ENCODE peak calls at places on chromosomes 13 and 19, in nine cellular contexts. One of them, this sample, is unnamed.

GRCh38 chr13:27953671-27954405 is 15.3 kb downstream of the CDX2 start:
- DNase-seq in keratinocyte: no peak
- DNase-seq in endothelial cell: peak
- DNase-seq in tibial artery: no peak
- DNase-seq in HFFc6: peak
- DNase-seq in fibroblast of mammary gland: peak
- DNase-seq in choroid plexus epithelial cell: peak
- DNase-seq in omental fat pad: no peak
- DNase-seq in GM12864: peak
- DNase-seq in this sample: peak

GRCh38 chr19:49491030-49491803 is 3.8 kb downstream of the RPL13A start:
- DNase-seq in HFFc6: no peak
- DNase-seq in omental fat pad: no peak
- DNase-seq in GM12864: no peak
- DNase-seq in tibial artery: no peak
- DNase-seq in fibroblast of mammary gland: no peak
- DNase-seq in choroid plexus epithelial cell: no peak
- DNase-seq in keratinocyte: no peak
- DNase-seq in endothelial cell: no peak
- DNase-seq in this sample: no peak

GRCh38 chr13:103640617-103641016 is 574.4 kb upstream of the SLC10A2 start:
- DNase-seq in GM12864: no peak
- DNase-seq in keratinocyte: no peak
- DNase-seq in HFFc6: no peak
- DNase-seq in omental fat pad: no peak
- DNase-seq in tibial artery: no peak
- DNase-seq in choroid plexus epithelial cell: peak
- DNase-seq in endothelial cell: no peak
- DNase-seq in fibroblast of mammary gland: no peak
- DNase-seq in this sample: no peak

GRCh38 chr13:98960331-98961203 is 17.3 kb downstream of the DOCK9 start:
- DNase-seq in keratinocyte: no peak
- DNase-seq in tibial artery: no peak
- DNase-seq in omental fat pad: no peak
- DNase-seq in fibroblast of mammary gland: no peak
- DNase-seq in endothelial cell: no peak
- DNase-seq in HFFc6: no peak
- DNase-seq in choroid plexus epithelial cell: no peak
- DNase-seq in GM12864: no peak
- DNase-seq in this sample: no peak

GRCh38 chr13:51154029-51154555 is 43.0 kb upstream of the C13orf42 start:
- DNase-seq in choroid plexus epithelial cell: peak
- DNase-seq in fibroblast of mammary gland: peak
- DNase-seq in GM12864: no peak
- DNase-seq in keratinocyte: no peak
- DNase-seq in endothelial cell: no peak
- DNase-seq in omental fat pad: no peak
- DNase-seq in HFFc6: no peak
- DNase-seq in tibial artery: no peak
- DNase-seq in this sample: no peak

GRCh38 chr19:19113040-19113541 is 25.2 kb downstream of the TMEM161A start:
- DNase-seq in omental fat pad: no peak
- DNase-seq in GM12864: no peak
- DNase-seq in choroid plexus epithelial cell: peak
- DNase-seq in tibial artery: no peak
- DNase-seq in HFFc6: peak
- DNase-seq in keratinocyte: no peak
- DNase-seq in fibroblast of mammary gland: peak
- DNase-seq in endothelial cell: no peak
- DNase-seq in this sample: no peak

GRCh38 chr19:10643968-10644290 is 10.2 kb upstream of the ILF3 start:
- DNase-seq in endothelial cell: no peak
- DNase-seq in omental fat pad: no peak
- DNase-seq in choroid plexus epithelial cell: no peak
- DNase-seq in fibroblast of mammary gland: peak
- DNase-seq in HFFc6: no peak
- DNase-seq in tibial artery: no peak
- DNase-seq in GM12864: no peak
- DNase-seq in keratinocyte: no peak
- DNase-seq in this sample: no peak

GRCh38 chr13:99063952-99064351 is 86.1 kb upstream of the DOCK9 start:
- DNase-seq in keratinocyte: no peak
- DNase-seq in omental fat pad: no peak
- DNase-seq in tibial artery: no peak
- DNase-seq in GM12864: no peak
- DNase-seq in HFFc6: no peak
- DNase-seq in fibroblast of mammary gland: peak
- DNase-seq in choroid plexus epithelial cell: peak
- DNase-seq in endothelial cell: no peak
- DNase-seq in this sample: no peak

GRCh38 chr19:38319421-38320258 is at the start of gene KCNK6:
- DNase-seq in omental fat pad: no peak
- DNase-seq in keratinocyte: no peak
- DNase-seq in tibial artery: peak
- DNase-seq in fibroblast of mammary gland: peak
- DNase-seq in choroid plexus epithelial cell: peak
- DNase-seq in HFFc6: no peak
- DNase-seq in GM12864: no peak
- DNase-seq in endothelial cell: peak
- DNase-seq in this sample: peak

GRCh38 chr19:33766623-33767022 is 30.0 kb upstream of the KCTD15 start:
- DNase-seq in HFFc6: no peak
- DNase-seq in GM12864: no peak
- DNase-seq in endothelial cell: no peak
- DNase-seq in fibroblast of mammary gland: no peak
- DNase-seq in keratinocyte: no peak
- DNase-seq in choroid plexus epithelial cell: no peak
- DNase-seq in omental fat pad: no peak
- DNase-seq in tibial artery: no peak
- DNase-seq in this sample: no peak

GRCh38 chr19:29616541-29616940 is 10.5 kb downstream of the POP4 start:
- DNase-seq in tibial artery: no peak
- DNase-seq in GM12864: no peak
- DNase-seq in fibroblast of mammary gland: no peak
- DNase-seq in endothelial cell: no peak
- DNase-seq in choroid plexus epithelial cell: no peak
- DNase-seq in omental fat pad: no peak
- DNase-seq in HFFc6: no peak
- DNase-seq in keratinocyte: no peak
- DNase-seq in this sample: no peak

GRCh38 chr13:100738176-100738855 is 63.7 kb upstream of the TMTC4 start:
- DNase-seq in fibroblast of mammary gland: no peak
- DNase-seq in tibial artery: no peak
- DNase-seq in choroid plexus epithelial cell: no peak
- DNase-seq in GM12864: no peak
- DNase-seq in endothelial cell: no peak
- DNase-seq in HFFc6: no peak
- DNase-seq in keratinocyte: no peak
- DNase-seq in omental fat pad: no peak
- DNase-seq in this sample: no peak

GRCh38 chr13:56953965-56954364 is 186.8 kb upstream of the PRR20A start:
- DNase-seq in omental fat pad: no peak
- DNase-seq in tibial artery: no peak
- DNase-seq in keratinocyte: no peak
- DNase-seq in GM12864: no peak
- DNase-seq in fibroblast of mammary gland: no peak
- DNase-seq in choroid plexus epithelial cell: no peak
- DNase-seq in endothelial cell: no peak
- DNase-seq in HFFc6: no peak
- DNase-seq in this sample: no peak

GRCh38 chr19:57934820-57935665 is at the start of gene ZNF418:
- DNase-seq in keratinocyte: no peak
- DNase-seq in tibial artery: no peak
- DNase-seq in fibroblast of mammary gland: peak
- DNase-seq in GM12864: peak
- DNase-seq in HFFc6: peak
- DNase-seq in omental fat pad: no peak
- DNase-seq in choroid plexus epithelial cell: peak
- DNase-seq in endothelial cell: peak
- DNase-seq in this sample: peak

GRCh38 chr13:25886438-25887214 is 165.2 kb downstream of the SHISA2 start:
- DNase-seq in GM12864: no peak
- DNase-seq in choroid plexus epithelial cell: peak
- DNase-seq in keratinocyte: peak
- DNase-seq in omental fat pad: no peak
- DNase-seq in tibial artery: no peak
- DNase-seq in fibroblast of mammary gland: peak
- DNase-seq in HFFc6: no peak
- DNase-seq in endothelial cell: no peak
- DNase-seq in this sample: no peak

GRCh38 chr13:113150545-113151365 is 7.7 kb upstream of the PROZ start:
- DNase-seq in omental fat pad: no peak
- DNase-seq in HFFc6: no peak
- DNase-seq in fibroblast of mammary gland: no peak
- DNase-seq in GM12864: no peak
- DNase-seq in endothelial cell: no peak
- DNase-seq in choroid plexus epithelial cell: no peak
- DNase-seq in tibial artery: no peak
- DNase-seq in keratinocyte: no peak
- DNase-seq in this sample: no peak

GRCh38 chr13:111845621-111846351 is 221.2 kb upstream of the SOX1 start:
- DNase-seq in fibroblast of mammary gland: no peak
- DNase-seq in endothelial cell: no peak
- DNase-seq in HFFc6: no peak
- DNase-seq in keratinocyte: no peak
- DNase-seq in choroid plexus epithelial cell: no peak
- DNase-seq in GM12864: no peak
- DNase-seq in tibial artery: peak
- DNase-seq in omental fat pad: no peak
- DNase-seq in this sample: no peak

GRCh38 chr13:25733696-25734435 is 317.9 kb downstream of the SHISA2 start:
- DNase-seq in keratinocyte: no peak
- DNase-seq in endothelial cell: no peak
- DNase-seq in tibial artery: no peak
- DNase-seq in choroid plexus epithelial cell: no peak
- DNase-seq in GM12864: no peak
- DNase-seq in omental fat pad: no peak
- DNase-seq in fibroblast of mammary gland: no peak
- DNase-seq in HFFc6: no peak
- DNase-seq in this sample: no peak

GRCh38 chr13:77409412-77409811 is 82.5 kb upstream of the MYCBP2 start:
- DNase-seq in endothelial cell: no peak
- DNase-seq in GM12864: no peak
- DNase-seq in HFFc6: no peak
- DNase-seq in choroid plexus epithelial cell: no peak
- DNase-seq in tibial artery: no peak
- DNase-seq in fibroblast of mammary gland: no peak
- DNase-seq in omental fat pad: no peak
- DNase-seq in keratinocyte: no peak
- DNase-seq in this sample: no peak
- TF ChIP-seq CTCF in endothelial cell: no peak
- TF ChIP-seq CTCF in GM12864: no peak
- TF ChIP-seq CTCF in HFFc6: no peak
- TF ChIP-seq CTCF in choroid plexus epithelial cell: no peak
- TF ChIP-seq CTCF in tibial artery: no peak
- TF ChIP-seq CTCF in fibroblast of mammary gland: no peak
- TF ChIP-seq CTCF in omental fat pad: no peak
- TF ChIP-seq CTCF in keratinocyte: no peak
- TF ChIP-seq CTCF in this sample: no peak

DNA sequence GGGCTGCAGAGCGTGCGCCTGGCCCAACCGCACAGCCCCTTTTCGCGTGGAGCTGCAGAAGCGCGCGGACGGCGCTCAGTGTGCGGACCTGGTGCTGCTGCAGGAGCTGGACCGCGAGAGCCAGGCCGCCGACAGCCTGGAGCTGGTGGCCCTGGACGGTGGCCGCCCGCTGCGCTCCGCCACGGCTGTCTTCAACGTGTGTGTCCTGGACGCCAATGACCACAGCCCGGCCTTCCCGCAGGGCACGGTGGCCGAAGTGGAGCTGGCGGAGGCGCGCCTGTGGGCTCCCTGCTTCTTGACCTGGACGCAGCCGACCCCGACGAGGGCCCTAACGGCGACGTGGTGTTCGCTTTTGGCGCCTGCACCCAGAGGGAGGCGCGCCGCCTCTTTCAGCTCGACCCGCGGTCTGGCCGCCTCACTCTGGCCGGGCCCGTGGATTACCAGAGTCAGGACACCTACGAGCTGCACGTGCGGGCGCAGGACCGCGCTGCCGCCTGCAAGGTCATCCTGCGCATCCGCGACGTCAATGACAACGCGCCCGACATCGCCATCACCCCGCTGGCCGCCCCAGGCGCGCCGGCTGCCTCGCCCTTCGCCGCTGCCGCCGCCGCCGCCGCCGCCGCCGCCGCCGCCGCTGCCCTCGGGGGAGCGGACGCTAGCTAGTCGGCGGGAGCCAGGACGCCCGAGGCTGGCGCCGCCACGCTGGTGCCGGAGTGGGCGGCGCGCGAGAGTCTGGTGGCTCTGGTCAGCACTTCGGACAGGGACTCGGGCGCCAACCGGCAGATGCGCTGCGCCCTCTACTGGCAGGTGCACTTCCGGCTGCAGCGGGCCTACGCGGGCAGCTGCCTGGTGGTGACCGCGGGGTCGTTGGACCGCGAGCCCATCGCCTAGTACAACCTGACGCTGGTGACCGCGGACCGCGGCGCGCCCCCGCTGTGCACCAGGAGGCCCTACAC is 172.2 kb downstream of the OLFM4 start:
- DNase-seq in choroid plexus epithelial cell: peak
- DNase-seq in GM12864: no peak
- DNase-seq in HFFc6: no peak
- DNase-seq in keratinocyte: no peak
- DNase-seq in omental fat pad: no peak
- DNase-seq in endothelial cell: peak
- DNase-seq in fibroblast of mammary gland: peak
- DNase-seq in tibial artery: no peak
- DNase-seq in this sample: peak
- TF ChIP-seq CTCF in choroid plexus epithelial cell: peak
- TF ChIP-seq CTCF in GM12864: no peak
- TF ChIP-seq CTCF in HFFc6: peak
- TF ChIP-seq CTCF in keratinocyte: no peak
- TF ChIP-seq CTCF in omental fat pad: no peak
- TF ChIP-seq CTCF in endothelial cell: peak
- TF ChIP-seq CTCF in fibroblast of mammary gland: peak
- TF ChIP-seq CTCF in tibial artery: no peak
- TF ChIP-seq CTCF in this sample: peak

GRCh38 chr19:36125557-36125956 is 10.3 kb downstream of the TBCB start:
- DNase-seq in HFFc6: no peak
- DNase-seq in endothelial cell: no peak
- DNase-seq in tibial artery: no peak
- DNase-seq in choroid plexus epithelial cell: no peak
- DNase-seq in keratinocyte: no peak
- DNase-seq in GM12864: no peak
- DNase-seq in omental fat pad: no peak
- DNase-seq in fibroblast of mammary gland: no peak
- DNase-seq in this sample: no peak
- TF ChIP-seq CTCF in HFFc6: no peak
- TF ChIP-seq CTCF in endothelial cell: no peak
- TF ChIP-seq CTCF in tibial artery: no peak
- TF ChIP-seq CTCF in choroid plexus epithelial cell: no peak
- TF ChIP-seq CTCF in keratinocyte: no peak
- TF ChIP-seq CTCF in GM12864: no peak
- TF ChIP-seq CTCF in omental fat pad: no peak
- TF ChIP-seq CTCF in fibroblast of mammary gland: no peak
- TF ChIP-seq CTCF in this sample: no peak

DNA sequence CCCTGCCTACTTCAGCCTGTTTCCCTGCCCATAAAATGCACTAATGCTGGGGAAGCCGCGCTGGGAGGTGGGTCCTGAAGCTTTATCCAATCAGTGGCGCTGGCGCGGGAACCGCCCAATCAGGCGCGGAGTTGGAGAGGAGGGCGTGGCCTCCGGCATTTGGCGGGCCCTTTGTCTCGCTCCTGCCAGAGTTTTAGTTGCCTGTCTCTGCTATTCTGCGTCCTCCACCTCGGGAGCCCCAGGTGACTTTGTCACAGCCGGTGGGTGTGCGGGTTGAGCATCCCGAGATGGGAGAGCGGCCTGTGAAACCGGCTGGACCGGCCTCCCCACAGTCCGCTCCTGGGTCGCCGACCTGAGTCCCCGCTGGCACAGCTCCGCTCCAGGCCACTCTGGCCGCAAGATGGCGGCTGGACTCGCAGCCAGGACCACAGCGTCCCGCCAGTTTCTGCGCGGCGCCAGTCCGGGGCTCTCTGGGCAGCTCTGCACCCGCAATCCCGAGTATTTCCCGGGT is 30.7 kb upstream of the ZNF429 start:
- DNase-seq in endothelial cell: peak
- DNase-seq in choroid plexus epithelial cell: peak
- DNase-seq in keratinocyte: no peak
- DNase-seq in HFFc6: peak
- DNase-seq in tibial artery: peak
- DNase-seq in omental fat pad: peak
- DNase-seq in GM12864: peak
- DNase-seq in fibroblast of mammary gland: peak
- DNase-seq in this sample: peak
- TF ChIP-seq CTCF in endothelial cell: no peak
- TF ChIP-seq CTCF in choroid plexus epithelial cell: no peak
- TF ChIP-seq CTCF in keratinocyte: no peak
- TF ChIP-seq CTCF in HFFc6: no peak
- TF ChIP-seq CTCF in tibial artery: no peak
- TF ChIP-seq CTCF in omental fat pad: no peak
- TF ChIP-seq CTCF in GM12864: no peak
- TF ChIP-seq CTCF in fibroblast of mammary gland: no peak
- TF ChIP-seq CTCF in this sample: no peak